ENCODE peak calls at places on chromosomes 6 and 20, in four cellular contexts. One of them, this sample, is unnamed.

GRCh38 chr6:110137924-110138887 is 41.3 kb downstream of the WASF1 start:
- DNase-seq in activated T-cell treated with anti-CD3 and anti-CD28 coated beads, Interleukin-2, amount 50 U/mL, for 24 hours: no peak
- DNase-seq in pons: no peak
- DNase-seq in cardiac fibroblast: no peak
- DNase-seq in this sample: no peak

GRCh38 chr6:26305097-26305841 is 59.7 kb upstream of the BTN3A2 start:
- DNase-seq in pons: peak; percentile 73
- DNase-seq in cardiac fibroblast: peak; percentile 84
- DNase-seq in activated T-cell treated with anti-CD3 and anti-CD28 coated beads, Interleukin-2, amount 50 U/mL, for 24 hours: peak; percentile 75
- DNase-seq in this sample: peak; percentile 73

GRCh38 chr6:26249959-26250805 is 114.8 kb upstream of the BTN3A2 start:
- DNase-seq in pons: peak; percentile 46
- DNase-seq in activated T-cell treated with anti-CD3 and anti-CD28 coated beads, Interleukin-2, amount 50 U/mL, for 24 hours: peak; percentile 78
- DNase-seq in cardiac fibroblast: peak; percentile 73
- DNase-seq in this sample: peak; percentile 81

GRCh38 chr6:21341910-21342309 is 251.6 kb upstream of the SOX4 start:
- DNase-seq in activated T-cell treated with anti-CD3 and anti-CD28 coated beads, Interleukin-2, amount 50 U/mL, for 24 hours: no peak
- DNase-seq in pons: no peak
- DNase-seq in cardiac fibroblast: no peak
- DNase-seq in this sample: no peak

GRCh38 chr6:152879681-152880080 is 103.2 kb downstream of the FBXO5 start:
- DNase-seq in cardiac fibroblast: no peak
- DNase-seq in pons: no peak
- DNase-seq in activated T-cell treated with anti-CD3 and anti-CD28 coated beads, Interleukin-2, amount 50 U/mL, for 24 hours: no peak
- DNase-seq in this sample: no peak

GRCh38 chr6:126027601-126028000 is 41.3 kb downstream of the TRMT11 start:
- DNase-seq in pons: no peak
- DNase-seq in cardiac fibroblast: no peak
- DNase-seq in activated T-cell treated with anti-CD3 and anti-CD28 coated beads, Interleukin-2, amount 50 U/mL, for 24 hours: no peak
- DNase-seq in this sample: no peak

GRCh38 chr6:151765444-151765886 is 42.0 kb upstream of the ESR1 start:
- DNase-seq in pons: peak; percentile 91
- DNase-seq in cardiac fibroblast: peak; percentile 93
- DNase-seq in activated T-cell treated with anti-CD3 and anti-CD28 coated beads, Interleukin-2, amount 50 U/mL, for 24 hours: no peak
- DNase-seq in this sample: peak; percentile 50

GRCh38 chr6:113805836-113806500 is 51.2 kb upstream of the MARCKS start:
- DNase-seq in pons: no peak
- DNase-seq in cardiac fibroblast: no peak
- DNase-seq in activated T-cell treated with anti-CD3 and anti-CD28 coated beads, Interleukin-2, amount 50 U/mL, for 24 hours: no peak
- DNase-seq in this sample: no peak

GRCh38 chr6:20946037-20946436 is 411.8 kb downstream of the CDKAL1 start:
- DNase-seq in pons: no peak
- DNase-seq in cardiac fibroblast: peak; percentile 23
- DNase-seq in activated T-cell treated with anti-CD3 and anti-CD28 coated beads, Interleukin-2, amount 50 U/mL, for 24 hours: no peak
- DNase-seq in this sample: no peak

GRCh38 chr20:50550531-50550930 is 40.3 kb downstream of the PTPN1 start:
- DNase-seq in cardiac fibroblast: no peak
- DNase-seq in activated T-cell treated with anti-CD3 and anti-CD28 coated beads, Interleukin-2, amount 50 U/mL, for 24 hours: no peak
- DNase-seq in pons: no peak
- DNase-seq in this sample: no peak

GRCh38 chr20:38343107-38343797 is 3.0 kb upstream of the LBP start:
- DNase-seq in pons: no peak
- DNase-seq in activated T-cell treated with anti-CD3 and anti-CD28 coated beads, Interleukin-2, amount 50 U/mL, for 24 hours: no peak
- DNase-seq in cardiac fibroblast: peak; percentile 74
- DNase-seq in this sample: no peak

GRCh38 chr6:20740727-20741126 is 206.5 kb downstream of the CDKAL1 start:
- DNase-seq in activated T-cell treated with anti-CD3 and anti-CD28 coated beads, Interleukin-2, amount 50 U/mL, for 24 hours: no peak
- DNase-seq in pons: no peak
- DNase-seq in cardiac fibroblast: no peak
- DNase-seq in this sample: no peak

GRCh38 chr6:31423550-31423949 is 20.2 kb downstream of the MICA start:
- DNase-seq in pons: no peak
- DNase-seq in activated T-cell treated with anti-CD3 and anti-CD28 coated beads, Interleukin-2, amount 50 U/mL, for 24 hours: no peak
- DNase-seq in cardiac fibroblast: no peak
- DNase-seq in this sample: no peak

GRCh38 chr6:41638002-41638800 is at the start of gene MDFI:
- DNase-seq in pons: no peak
- DNase-seq in activated T-cell treated with anti-CD3 and anti-CD28 coated beads, Interleukin-2, amount 50 U/mL, for 24 hours: no peak
- DNase-seq in cardiac fibroblast: peak; percentile 38
- DNase-seq in this sample: peak; percentile 77

GRCh38 chr20:6769953-6770831 is 2.7 kb downstream of the BMP2 start:
- DNase-seq in cardiac fibroblast: peak; percentile 47
- DNase-seq in activated T-cell treated with anti-CD3 and anti-CD28 coated beads, Interleukin-2, amount 50 U/mL, for 24 hours: no peak
- DNase-seq in pons: peak; percentile 19
- DNase-seq in this sample: peak; percentile 66

GRCh38 chr6:37279366-37280134 is 21.6 kb upstream of the TMEM217 start:
- DNase-seq in cardiac fibroblast: peak; percentile 77
- DNase-seq in pons: peak; percentile 37
- DNase-seq in activated T-cell treated with anti-CD3 and anti-CD28 coated beads, Interleukin-2, amount 50 U/mL, for 24 hours: no peak
- DNase-seq in this sample: no peak

GRCh38 chr20:20520776-20521175 is 152.9 kb downstream of the INSM1 start:
- DNase-seq in cardiac fibroblast: no peak
- DNase-seq in activated T-cell treated with anti-CD3 and anti-CD28 coated beads, Interleukin-2, amount 50 U/mL, for 24 hours: no peak
- DNase-seq in pons: no peak
- DNase-seq in this sample: no peak

GRCh38 chr6:147651249-147652063 is 143.0 kb downstream of the SAMD5 start:
- DNase-seq in cardiac fibroblast: peak; percentile 59
- DNase-seq in pons: peak; percentile 14
- DNase-seq in activated T-cell treated with anti-CD3 and anti-CD28 coated beads, Interleukin-2, amount 50 U/mL, for 24 hours: no peak
- DNase-seq in this sample: no peak

GRCh38 chr20:52087471-52087870 is 104.1 kb downstream of the ZFP64 start:
- DNase-seq in activated T-cell treated with anti-CD3 and anti-CD28 coated beads, Interleukin-2, amount 50 U/mL, for 24 hours: no peak
- DNase-seq in cardiac fibroblast: no peak
- DNase-seq in pons: no peak
- DNase-seq in this sample: no peak

GRCh38 chr6:163679012-163679660 is 264.6 kb downstream of the QKI start:
- DNase-seq in pons: no peak
- DNase-seq in activated T-cell treated with anti-CD3 and anti-CD28 coated beads, Interleukin-2, amount 50 U/mL, for 24 hours: no peak
- DNase-seq in cardiac fibroblast: no peak
- DNase-seq in this sample: no peak

GRCh38 chr20:19381947-19382346 is 169.5 kb downstream of the SLC24A3 start:
- DNase-seq in cardiac fibroblast: peak; percentile 1
- DNase-seq in activated T-cell treated with anti-CD3 and anti-CD28 coated beads, Interleukin-2, amount 50 U/mL, for 24 hours: no peak
- DNase-seq in pons: no peak
- DNase-seq in this sample: no peak

GRCh38 chr6:8628063-8628462 is 192.7 kb upstream of the SLC35B3 start:
- DNase-seq in activated T-cell treated with anti-CD3 and anti-CD28 coated beads, Interleukin-2, amount 50 U/mL, for 24 hours: no peak
- DNase-seq in pons: no peak
- DNase-seq in cardiac fibroblast: no peak
- DNase-seq in this sample: no peak

GRCh38 chr20:15836634-15837033 is 736.6 kb downstream of the KIF16B start:
- DNase-seq in cardiac fibroblast: no peak
- DNase-seq in pons: no peak
- DNase-seq in activated T-cell treated with anti-CD3 and anti-CD28 coated beads, Interleukin-2, amount 50 U/mL, for 24 hours: no peak
- DNase-seq in this sample: no peak

GRCh38 chr6:33632603-33633039 is 11.5 kb downstream of the ITPR3 start:
- DNase-seq in cardiac fibroblast: peak; percentile 50
- DNase-seq in activated T-cell treated with anti-CD3 and anti-CD28 coated beads, Interleukin-2, amount 50 U/mL, for 24 hours: peak; percentile 69
- DNase-seq in pons: peak; percentile 22
- DNase-seq in this sample: peak; percentile 82

GRCh38 chr6:133265066-133265465 is 23.9 kb downstream of the EYA4 start:
- DNase-seq in pons: no peak
- DNase-seq in activated T-cell treated with anti-CD3 and anti-CD28 coated beads, Interleukin-2, amount 50 U/mL, for 24 hours: no peak
- DNase-seq in cardiac fibroblast: no peak
- DNase-seq in this sample: no peak

This sample was measured in ecto neural progenitor cell.